ENCODE peak calls at places on chromosomes 5 and 9, in five cellular contexts. O, T, B, K and W are unnamed samples.

GRCh38 chr5:124906339-124907097 is 160.1 kb upstream of the ZNF608 start:
- DNase-seq in O (peak; percentile 17), T (no peak), B (no peak), K (peak; percentile 84), W (no peak)

GRCh38 chr5:96141749-96142148 is 180.1 kb upstream of the ELL2 start:
- DNase-seq in O (peak; percentile 60), T (no peak), B (no peak), K (peak; percentile 3), W (no peak)

GRCh38 chr5:56692359-56693219 is 122.8 kb upstream of the MAP3K1 start:
- DNase-seq in O (no peak), T (no peak), B (no peak), K (no peak), W (no peak)

GRCh38 chr5:120454094-120454798 is 9.9 kb upstream of the PRR16 start:
- DNase-seq in O (no peak), T (no peak), B (no peak), K (no peak), W (no peak)

GRCh38 chr9:130421802-130422276 is 22.9 kb upstream of the ASS1 start:
- DNase-seq in O (no peak), T (no peak), B (no peak), K (peak; percentile 11), W (no peak)

GRCh38 chr9:8486095-8486494 is 686.5 kb upstream of the DMAC1 start:
- DNase-seq in O (no peak), T (no peak), B (no peak), K (peak; percentile 49), W (no peak)

GRCh38 chr5:96144289-96144688 is 182.6 kb upstream of the ELL2 start:
- DNase-seq in O (no peak), T (no peak), B (no peak), K (no peak), W (no peak)

GRCh38 chr5:114782869-114783268 is 386.8 kb downstream of the TRIM36 start:
- DNase-seq in O (no peak), T (no peak), B (no peak), K (peak; percentile 94), W (no peak)

GRCh38 chr9:111120526-111120925 is 82.3 kb upstream of the LPAR1 start:
- DNase-seq in O (no peak), T (no peak), B (no peak), K (no peak), W (no peak)

GRCh38 chr9:12764150-12764549 is 10.7 kb upstream of the LURAP1L start:
- DNase-seq in O (no peak), T (no peak), B (no peak), K (no peak), W (no peak)

GRCh38 chr5:102922839-102923477 is 167.9 kb downstream of the PAM start:
- DNase-seq in O (no peak), T (no peak), B (no peak), K (no peak), W (no peak)

GRCh38 chr5:7849531-7850240 is 1.2 kb downstream of the CFAP90 start:
- DNase-seq in O (peak; percentile 26), T (peak; percentile 64), B (no peak), K (peak; percentile 57), W (no peak)

GRCh38 chr9:13431137-13431536 is 151.6 kb upstream of the MPDZ start:
- DNase-seq in O (no peak), T (peak; percentile 39), B (no peak), K (peak; percentile 46), W (no peak)

GRCh38 chr5:143350341-143350740 is 53.1 kb downstream of the NR3C1 start:
- DNase-seq in O (no peak), T (no peak), B (no peak), K (no peak), W (no peak)

GRCh38 chr9:69324549-69325401 is at the start of gene ENTREP1:
- DNase-seq in O (no peak), T (peak; percentile 92), B (no peak), K (peak; percentile 87), W (no peak)

GRCh38 chr5:17292434-17293015 is 75.1 kb downstream of the BASP1 start:
- DNase-seq in O (no peak), T (no peak), B (no peak), K (no peak), W (no peak)

GRCh38 chr5:146515473-146516150 is 378 bp downstream of the GPR151 start:
- DNase-seq in O (no peak), T (no peak), B (no peak), K (peak; percentile 36), W (no peak)

GRCh38 chr9:91948423-91949292 is 1.4 kb downstream of the ROR2 start:
- DNase-seq in O (no peak), T (no peak), B (no peak), K (peak; percentile 80), W (no peak)

GRCh38 chr5:96880402-96881164 is 4.3 kb downstream of the ERAP2 start:
- DNase-seq in O (no peak), T (no peak), B (no peak), K (no peak), W (no peak)

GRCh38 chr5:39518516-39518915 is 93.7 kb upstream of the DAB2 start:
- DNase-seq in O (no peak), T (no peak), B (no peak), K (no peak), W (no peak)

GRCh38 chr5:122653087-122654017 is 121.5 kb upstream of the SNX2 start:
- DNase-seq in O (no peak), T (no peak), B (no peak), K (no peak), W (no peak)

GRCh38 chr9:137945581-137945980 is 68.0 kb downstream of the CACNA1B start:
- DNase-seq in O (no peak), T (no peak), B (no peak), K (no peak), W (no peak)
- H3K9me3 ChIP-seq in O (peaks cover 61% of the 10 kb centered on the region), T (peaks cover 43% of the 10 kb centered on the region), B (peaks cover 24% of the 10 kb centered on the region), K (peaks cover 4% of the 10 kb centered on the region), W (no peaks in the 10 kb centered on the region)

GRCh38 chr9:113026200-113026599 is 14.2 kb upstream of the ZNF883 start:
- DNase-seq in O (no peak), T (no peak), B (no peak), K (no peak), W (no peak)
- H3K9me3 ChIP-seq in O (peaks cover 57% of the 10 kb centered on the region), T (peaks cover 87% of the 10 kb centered on the region), B (peaks cover 70% of the 10 kb centered on the region), K (peaks cover 4% of the 10 kb centered on the region), W (peaks cover 10% of the 10 kb centered on the region)

GRCh38 chr9:1298027-1298426 is 247.9 kb downstream of the DMRT2 start:
- DNase-seq in O (no peak), T (no peak), B (no peak), K (no peak), W (no peak)
- H3K9me3 ChIP-seq in O (no peaks in the 10 kb centered on the region), T (no peaks in the 10 kb centered on the region), B (no peaks in the 10 kb centered on the region), K (no peaks in the 10 kb centered on the region), W (no peaks in the 10 kb centered on the region)

GRCh38 chr9:135221951-135222631 is 134.6 kb downstream of the OLFM1 start:
- DNase-seq in O (no peak), T (no peak), B (no peak), K (no peak), W (no peak)
- H3K9me3 ChIP-seq in O (no peaks in the 10 kb centered on the region), T (no peaks in the 10 kb centered on the region), B (no peaks in the 10 kb centered on the region), K (no peaks in the 10 kb centered on the region), W (no peaks in the 10 kb centered on the region)

DNA sequence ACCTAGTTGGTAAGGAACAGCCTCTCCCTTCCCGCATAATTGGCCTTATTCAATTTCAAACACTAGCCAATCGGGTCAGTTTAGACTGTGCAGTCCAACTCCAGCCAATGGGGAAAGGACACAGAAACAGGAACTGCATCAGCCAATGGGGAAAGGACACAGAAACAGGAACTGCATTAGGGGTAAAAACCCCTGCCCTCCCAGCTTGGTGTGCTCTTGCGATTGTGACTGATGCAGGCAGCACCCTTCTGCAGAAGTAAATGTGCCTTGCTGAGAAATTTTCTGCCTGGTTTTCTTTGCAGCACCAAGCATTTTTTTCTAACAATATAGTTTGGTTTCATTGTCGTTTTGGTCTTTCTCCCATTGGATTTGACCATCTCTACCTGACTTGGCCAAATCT is 8.6 kb upstream of the GLT6D1 start:
- DNase-seq in O (no peak), T (no peak), B (no peak), K (no peak), W (no peak)
- H3K9me3 ChIP-seq in O (peaks cover 62% of the 10 kb centered on the region), T (peaks cover 57% of the 10 kb centered on the region), B (peaks cover 38% of the 10 kb centered on the region), K (peaks cover 16% of the 10 kb centered on the region), W (peaks cover 13% of the 10 kb centered on the region)

GRCh38 chr5:34547300-34548085 is 108.6 kb upstream of the RAI14 start:
- DNase-seq in O (no peak), T (no peak), B (no peak), K (no peak), W (no peak)

GRCh38 chr5:34544403-34544802 is 111.7 kb upstream of the RAI14 start:
- DNase-seq in O (no peak), T (no peak), B (no peak), K (no peak), W (no peak)

GRCh38 chr5:34542818-34543217 is 113.3 kb upstream of the RAI14 start:
- DNase-seq in O (no peak), T (no peak), B (no peak), K (no peak), W (no peak)

GRCh38 chr5:34543687-34544086 is 112.4 kb upstream of the RAI14 start:
- DNase-seq in O (no peak), T (no peak), B (no peak), K (no peak), W (no peak)

GRCh38 chr5:34545164-34545563 is 111.0 kb upstream of the RAI14 start:
- DNase-seq in O (no peak), T (no peak), B (no peak), K (no peak), W (no peak)
- H3K9me3 ChIP-seq in O (peaks cover 22% of the 10 kb centered on the region), T (peaks cover 40% of the 10 kb centered on the region), B (peaks cover 15% of the 10 kb centered on the region), K (peaks cover 4% of the 10 kb centered on the region), W (no peaks in the 10 kb centered on the region)

DNA sequence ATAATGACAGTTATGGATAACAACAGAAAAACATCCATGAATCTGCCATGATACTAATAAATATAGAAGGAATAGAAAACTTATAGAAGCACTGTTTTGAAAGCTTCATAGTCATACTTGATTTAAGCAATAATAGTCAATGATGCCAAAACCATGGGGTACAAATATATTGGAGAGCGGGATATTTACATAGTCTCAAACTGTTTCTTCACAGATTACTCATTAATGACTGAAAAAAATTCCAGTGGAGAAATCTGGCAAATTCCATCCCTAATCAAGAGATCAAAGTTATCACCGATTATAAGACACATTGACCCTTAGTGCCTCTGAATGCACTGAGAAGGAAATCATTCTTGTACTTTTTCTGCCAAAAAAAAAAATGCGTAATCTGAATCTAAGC is 106.3 kb downstream of the GOLPH3 start:
- DNase-seq in O (no peak), T (no peak), B (no peak), K (no peak), W (no peak)
- H3K9me3 ChIP-seq in O (no peaks in the 10 kb centered on the region), T (no peaks in the 10 kb centered on the region), B (no peaks in the 10 kb centered on the region), K (no peaks in the 10 kb centered on the region), W (no peaks in the 10 kb centered on the region)

GRCh38 chr5:110824936-110825441 is 86.2 kb downstream of the SLC25A46 start:
- DNase-seq in O (no peak), T (no peak), B (no peak), K (no peak), W (no peak)
- H3K9me3 ChIP-seq in O (peaks cover 68% of the 10 kb centered on the region), T (peaks cover 65% of the 10 kb centered on the region), B (peaks cover 30% of the 10 kb centered on the region), K (peaks cover 3% of the 10 kb centered on the region), W (no peaks in the 10 kb centered on the region)